ENCODE peak calls at places on chromosomes 4 and X, in five cellular contexts. Z is cardiac muscle cell, L is OCI-LY7, A is kidney epithelial cell, Q is cardiac fibroblast. M is an unnamed sample.

GRCh38 chrX:77749695-77750094 is 36.3 kb downstream of the ATRX start:
- DNase-seq in Z (peak; percentile 28), L (no peak), A (peak; percentile 28), Q (peak; percentile 17), M (no peak)

GRCh38 chr4:163505374-163505773 is 10.9 kb downstream of the TMA16 start:
- DNase-seq in Z (peak; percentile 25), L (no peak), A (no peak), Q (peak; percentile 12), M (no peak)

GRCh38 chr4:44150091-44150576 is 298.5 kb downstream of the KCTD8 start:
- DNase-seq in Z (peak; percentile 1), L (no peak), A (no peak), Q (peak; percentile 1), M (no peak)

GRCh38 chrX:84046403-84046984 is 141.5 kb downstream of the RPS6KA6 start:
- DNase-seq in Z (peak; percentile 46), L (peak; percentile 15), A (no peak), Q (peak; percentile 41), M (no peak)

GRCh38 chrX:357693-358471 is 28.8 kb downstream of the PPP2R3B start:
- DNase-seq in Z (peak; percentile 42), L (no peak), A (peak; percentile 10), Q (peak; percentile 37), M (no peak)

GRCh38 chr4:179662522-179662921 is 2220.3 kb upstream of the AGA start:
- DNase-seq in Z (no peak), L (no peak), A (no peak), Q (no peak), M (no peak)

GRCh38 chrX:129842510-129843208 is 1.0 kb downstream of the ZDHHC9 start:
- DNase-seq in Z (peak; percentile 44), L (peak; percentile 11), A (no peak), Q (peak; percentile 50), M (no peak)

GRCh38 chrX:113950081-113950678 is 633.7 kb upstream of the HTR2C start:
- DNase-seq in Z (no peak), L (no peak), A (no peak), Q (no peak), M (no peak)

GRCh38 chr4:188171551-188171950 is 32.3 kb downstream of the TRIML1 start:
- DNase-seq in Z (no peak), L (no peak), A (no peak), Q (no peak), M (no peak)

GRCh38 chr4:96004341-96004740 is 164.4 kb downstream of the PDHA2 start:
- DNase-seq in Z (no peak), L (no peak), A (no peak), Q (no peak), M (no peak)

GRCh38 chr4:145061325-145061920 is 36.6 kb downstream of the ANAPC10 start:
- DNase-seq in Z (peak; percentile 79), L (peak; percentile 60), A (no peak), Q (peak; percentile 79), M (no peak)

GRCh38 chr4:101806914-101807313 is 16.4 kb downstream of the BANK1 start:
- DNase-seq in Z (peak; percentile 33), L (peak; percentile 81), A (peak; percentile 45), Q (peak; percentile 38), M (peak; percentile 65)

GRCh38 chr4:13905543-13905942 is 278.0 kb upstream of the BOD1L1 start:
- DNase-seq in Z (peak; percentile 80), L (no peak), A (no peak), Q (peak; percentile 85), M (no peak)

GRCh38 chr4:70759627-70760026 is 37.9 kb downstream of the RUFY3 start:
- DNase-seq in Z (no peak), L (no peak), A (no peak), Q (no peak), M (no peak)

GRCh38 chrX:72243472-72243871 is 4.6 kb upstream of the ERCC6L start:
- DNase-seq in Z (peak; percentile 66), L (no peak), A (no peak), Q (peak; percentile 62), M (no peak)

GRCh38 chr4:148964456-148964855 is 522.2 kb upstream of the NR3C2 start:
- DNase-seq in Z (no peak), L (no peak), A (no peak), Q (no peak), M (no peak)

GRCh38 chr4:140257461-140258305 is 103.7 kb upstream of the MAML3 start:
- DNase-seq in Z (no peak), L (no peak), A (no peak), Q (peak; percentile 22), M (no peak)

GRCh38 chr4:84379881-84380618 is 119.0 kb downstream of the NKX6-1 start:
- DNase-seq in Z (peak; percentile 7), L (no peak), A (peak; percentile 28), Q (peak; percentile 3), M (peak; percentile 99)

GRCh38 chr4:86934772-86935498 is at the start of gene AFF1:
- DNase-seq in Z (peak; percentile 95), L (peak; percentile 91), A (no peak), Q (peak; percentile 96), M (no peak)

GRCh38 chrX:150575415-150575814 is 7.0 kb downstream of the MTM1 start:
- DNase-seq in Z (peak; percentile 13), L (no peak), A (peak; percentile 37), Q (peak; percentile 10), M (peak; percentile 43)

GRCh38 chr4:118845552-118846065 is 9.7 kb upstream of the SEC24D start:
- DNase-seq in Z (no peak), L (no peak), A (no peak), Q (no peak), M (no peak)

GRCh38 chr4:15455290-15455689 is 14.4 kb upstream of the CC2D2A start:
- DNase-seq in Z (peak; percentile 89), L (no peak), A (no peak), Q (peak; percentile 84), M (no peak)

GRCh38 chr4:128758314-128758922 is 51.1 kb upstream of the JADE1 start:
- DNase-seq in Z (no peak), L (no peak), A (no peak), Q (no peak), M (no peak)

GRCh38 chrX:133337250-133337649 is 78.0 kb downstream of the GPC4 start:
- DNase-seq in Z (no peak), L (no peak), A (no peak), Q (peak; percentile 0), M (no peak)

GRCh38 chr4:121676388-121677075 is 20.2 kb downstream of the ANXA5 start:
- DNase-seq in Z (no peak), L (no peak), A (no peak), Q (no peak), M (no peak)

GRCh38 chr4:87497141-87497540 is 32.0 kb downstream of the SPARCL1 start:
- DNase-seq in Z (no peak), L (peak; percentile 4), A (no peak), Q (no peak), M (no peak)

GRCh38 chr4:55546633-55547460 is at the start of gene CLOCK:
- DNase-seq in Z (peak; percentile 93), L (peak; percentile 86), A (no peak), Q (peak; percentile 93), M (no peak)
- TF ChIP-seq CTCF in Z (peak; percentile 48), L (peak; percentile 68), A (peak; percentile 36), Q (peak; percentile 37), M (peak; percentile 46)

GRCh38 chr4:109263721-109264120 is 38.7 kb downstream of the COL25A1 start:
- DNase-seq in Z (no peak), L (no peak), A (no peak), Q (no peak), M (no peak)

GRCh38 chr4:109266891-109267290 is 35.6 kb downstream of the COL25A1 start:
- DNase-seq in Z (no peak), L (no peak), A (no peak), Q (no peak), M (no peak)

GRCh38 chr4:109266236-109266635 is 36.2 kb downstream of the COL25A1 start:
- DNase-seq in Z (no peak), L (no peak), A (no peak), Q (no peak), M (no peak)
- H3K4me3 ChIP-seq in Z (no peak overlapping the region), L (no peak overlapping the region), A (no peak overlapping the region), Q (no peak overlapping the region), M (no peak overlapping the region)

DNA sequence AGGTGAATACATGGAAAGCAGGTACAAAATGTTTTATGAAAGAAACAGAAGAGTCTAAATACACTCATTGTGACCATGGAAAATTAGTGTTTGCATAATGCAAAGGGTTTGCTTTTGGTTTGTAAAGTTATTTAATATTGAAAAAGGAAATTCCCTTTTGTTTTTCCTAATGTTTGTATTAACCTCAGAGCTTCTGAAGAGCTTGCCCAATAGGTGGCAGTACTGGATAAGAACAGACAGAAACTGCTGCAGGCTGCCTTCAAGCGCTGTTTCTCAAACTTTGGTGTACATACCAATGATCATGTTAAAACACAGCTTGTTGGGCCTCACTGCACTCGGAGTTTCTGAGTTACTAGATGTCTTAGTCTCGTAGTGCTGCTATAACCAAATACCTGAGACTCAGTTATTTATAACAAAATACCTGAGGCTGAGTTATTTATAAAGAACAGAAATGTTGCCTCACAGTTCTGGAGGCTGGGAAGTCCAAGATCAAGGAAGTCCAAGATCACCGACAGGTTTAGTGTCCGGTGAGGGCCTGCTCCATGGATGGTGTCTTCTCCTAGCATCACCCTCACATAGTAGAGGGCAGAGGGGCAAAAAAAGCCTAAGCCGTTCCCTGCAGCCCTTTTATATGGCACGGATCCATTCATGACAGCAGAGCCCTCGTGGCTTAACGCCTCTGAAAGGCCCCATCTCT is 54.2 kb downstream of the SUPT20HL2 start:
- DNase-seq in Z (peak; percentile 84), L (peak; percentile 49), A (peak; percentile 47), Q (peak; percentile 87), M (no peak)
- TF ChIP-seq CTCF in Z (peak; percentile 58), L (peak; percentile 78), A (peak; percentile 71), Q (peak; percentile 53), M (peak; percentile 65)

DNA sequence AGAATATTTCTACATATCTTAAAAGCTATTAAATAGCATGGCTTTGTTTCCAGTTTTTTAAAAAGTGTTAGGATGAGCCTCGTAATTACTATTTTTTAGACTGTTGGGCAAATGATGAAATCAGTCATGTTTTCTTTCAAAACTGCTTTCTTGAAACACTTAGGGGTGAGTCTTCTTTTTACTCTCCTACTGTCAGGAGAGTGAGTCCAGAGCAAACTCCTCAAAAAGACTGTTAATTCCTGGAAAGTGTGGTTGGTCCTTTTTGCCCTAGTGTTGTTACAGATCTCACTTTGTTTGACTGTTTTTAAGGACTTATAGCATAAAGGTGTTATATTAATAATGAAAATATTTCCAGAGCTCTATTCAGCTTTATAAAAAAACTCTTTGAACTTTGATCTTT is 6.3 kb downstream of the GSTCD start:
- DNase-seq in Z (peak; percentile 5), L (no peak), A (no peak), Q (no peak), M (no peak)
- H3K4me3 ChIP-seq in Z (no peak overlapping the region), L (no peak overlapping the region), A (no peak overlapping the region), Q (no peak overlapping the region), M (no peak overlapping the region)

DNA sequence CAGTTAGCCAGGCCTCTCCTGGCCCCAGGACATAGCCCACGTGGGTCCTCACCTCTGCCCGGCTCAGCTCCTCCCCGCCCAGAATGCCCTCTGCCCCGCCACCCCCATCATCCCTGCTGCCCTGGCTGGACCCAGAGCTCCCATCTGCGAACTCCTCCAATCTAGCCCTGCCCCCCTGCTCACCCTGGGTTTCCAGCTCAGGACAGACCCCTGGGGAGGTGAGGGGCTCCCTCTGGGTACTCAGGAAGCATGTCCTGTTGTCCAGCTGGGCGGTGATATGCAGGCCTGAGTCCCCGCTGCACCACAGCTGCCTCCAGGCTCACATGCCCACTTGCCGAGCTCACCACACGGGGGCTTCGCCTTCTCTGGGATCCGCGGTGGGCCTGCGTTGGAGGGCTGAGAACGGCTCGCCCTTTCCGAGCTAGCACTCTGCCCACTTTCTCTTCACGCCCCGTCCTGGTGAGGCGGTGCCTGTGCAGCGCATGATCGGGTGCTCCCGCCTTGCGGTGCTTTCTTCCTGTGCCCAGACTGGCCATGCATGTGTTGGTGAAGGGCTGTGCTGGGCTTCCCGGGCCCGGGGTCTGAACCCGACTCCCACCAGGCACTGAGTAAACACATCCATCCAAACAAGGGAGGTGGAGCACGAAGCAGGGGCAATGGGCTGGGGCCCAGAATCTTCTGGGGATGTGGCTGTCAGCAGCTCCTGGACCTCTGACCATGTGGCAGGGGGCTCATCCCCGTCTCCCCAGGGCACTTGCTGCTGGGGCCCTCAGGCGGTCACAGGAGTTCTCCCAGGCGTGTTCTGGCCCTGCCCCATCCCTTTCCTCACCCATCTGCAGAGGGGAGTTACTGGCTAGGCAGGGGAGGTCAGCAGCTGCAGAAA is 74.3 kb downstream of the RGS12 start:
- DNase-seq in Z (no peak), L (no peak), A (no peak), Q (no peak), M (no peak)
- TF ChIP-seq CTCF in Z (no peak), L (no peak), A (peak; percentile 13), Q (no peak), M (peak; percentile 9)